ENCODE peak calls at places on chromosomes 1 and 21, in five cellular contexts. J is neural progenitor cell, F is BE2C, B is left lung, N is pancreas. C is an unnamed sample. For H3K4me1 and H3K36me3, the result is how much of the 10 kb centered on the place peaks cover.

GRCh38 chr1:147840909-147841308 is 61.7 kb upstream of the GJA8 start:
- DNase-seq in J (no peak), N (no peak), B (no peak), F (no peak), C (no peak)

GRCh38 chr21:37452222-37452621 is 85.6 kb downstream of the DYRK1A start:
- DNase-seq in B (no peak), F (no peak), N (no peak), J (no peak), C (no peak)

GRCh38 chr1:86515597-86515996 is 31.3 kb upstream of the CLCA4 start:
- DNase-seq in B (no peak), F (no peak), J (peak), N (no peak), C (no peak)

GRCh38 chr1:43272161-43272560 is 2.4 kb downstream of the TMEM125 start:
- DNase-seq in J (no peak), F (no peak), N (no peak), B (no peak), C (peak)

GRCh38 chr1:154698320-154699096 is 90.5 kb upstream of the ADAR start:
- DNase-seq in F (no peak), B (no peak), N (no peak), J (peak), C (no peak)

GRCh38 chr21:33212159-33212851 is 17.4 kb upstream of the IFNAR2 start:
- DNase-seq in F (no peak), J (no peak), N (no peak), B (no peak), C (no peak)

GRCh38 chr1:28887835-28888682 is 26.3 kb upstream of the EPB41 start:
- DNase-seq in F (peak), J (peak), B (peak), N (peak), C (peak)

GRCh38 chr1:67316180-67316902 is 8.7 kb downstream of the IL12RB2 start:
- DNase-seq in J (no peak), N (no peak), F (no peak), B (no peak), C (no peak)

GRCh38 chr1:43947890-43948437 is 1.2 kb downstream of the IPO13 start:
- DNase-seq in B (no peak), F (peak), N (no peak), J (no peak), C (no peak)

GRCh38 chr1:96238426-96238825 is 483.2 kb upstream of the PTBP2 start:
- DNase-seq in B (no peak), F (no peak), J (no peak), N (no peak), C (no peak)

GRCh38 chr1:156148236-156148635 is 5.1 kb upstream of the SEMA4A start:
- DNase-seq in F (no peak), N (no peak), B (no peak), J (no peak), C (no peak)

GRCh38 chr1:164320780-164321683 is 238.0 kb upstream of the PBX1 start:
- DNase-seq in N (peak), F (peak), B (no peak), J (peak), C (peak)

GRCh38 chr1:165152727-165153126 is 203.8 kb downstream of the LMX1A start:
- DNase-seq in B (no peak), J (peak), N (no peak), F (no peak), C (no peak)

GRCh38 chr1:15432327-15432726 is 5.9 kb upstream of the CTRC start:
- DNase-seq in N (peak), F (no peak), J (no peak), B (no peak), C (no peak)

GRCh38 chr1:54292015-54292739 is 92.2 kb downstream of the MRPL37 start:
- DNase-seq in N (no peak), B (no peak), F (no peak), J (no peak), C (no peak)

GRCh38 chr1:93488222-93488621 is 40.3 kb downstream of the FNBP1L start:
- DNase-seq in N (no peak), F (no peak), J (no peak), B (no peak), C (no peak)

GRCh38 chr1:206128192-206128591 is 11.0 kb upstream of the AVPR1B start:
- DNase-seq in J (no peak), B (no peak), F (no peak), N (no peak), C (no peak)

GRCh38 chr1:11929849-11930248 is 3.6 kb upstream of the KIAA2013 start:
- DNase-seq in B (peak), N (peak), F (peak), J (no peak), C (peak)

GRCh38 chr1:82775402-82776000 is 974.8 kb downstream of the ADGRL2 start:
- DNase-seq in F (peak), N (peak), B (no peak), J (peak), C (peak)

GRCh38 chr1:233252436-233252835 is 43.1 kb downstream of the PCNX2 start:
- DNase-seq in J (no peak), B (no peak), N (no peak), F (no peak), C (no peak)

GRCh38 chr1:203622486-203622885 is 4.1 kb upstream of the ATP2B4 start:
- DNase-seq in N (no peak), B (no peak), F (no peak), J (no peak), C (no peak)

GRCh38 chr21:43313939-43314405 is 113.0 kb downstream of the SIK1 start:
- DNase-seq in J (no peak), F (no peak), N (no peak), B (no peak), C (no peak)

GRCh38 chr1:113541108-113541507 is 150.8 kb downstream of the MAGI3 start:
- DNase-seq in F (no peak), B (no peak), N (no peak), J (no peak), C (no peak)

GRCh38 chr1:205668951-205669340 is 11.4 kb downstream of the SLC45A3 start:
- DNase-seq in J (peak), N (no peak), B (no peak), F (no peak), C (no peak)

GRCh38 chr1:177517556-177517955 is 346.8 kb downstream of the BRINP2 start:
- DNase-seq in F (no peak), J (no peak), B (no peak), N (no peak), C (no peak)

GRCh38 chr21:33393348-33393747 is 9.9 kb upstream of the IFNGR2 start:
- DNase-seq in J (no peak), F (no peak), B (no peak), N (no peak), C (no peak)

GRCh38 chr1:46524843-46525242 is 26.6 kb downstream of the KNCN start:
- DNase-seq in B (no peak), N (no peak), F (no peak), J (no peak), C (no peak)

GRCh38 chr21:42707207-42707830 is 53.9 kb downstream of the PDE9A start:
- DNase-seq in J (no peak), F (no peak), B (no peak), N (no peak), C (no peak)

GRCh38 chr1:42002220-42002619 is 83.5 kb upstream of the HIVEP3 start:
- DNase-seq in B (no peak), N (no peak), J (no peak), F (no peak), C (no peak)

GRCh38 chr1:152110365-152110859 is 4.8 kb downstream of the TCHH start:
- DNase-seq in B (peak), N (peak), J (peak), F (no peak), C (peak)

GRCh38 chr1:100147875-100148274 is 14.9 kb downstream of the TRMT13 start:
- DNase-seq in F (no peak), J (no peak), N (no peak), B (no peak), C (no peak)

GRCh38 chr1:8359617-8360481 is 41.9 kb downstream of the SLC45A1 start:
- DNase-seq in J (no peak), N (no peak), B (no peak), F (no peak), C (no peak)

GRCh38 chr1:40981702-40982448 is 2.4 kb downstream of the CTPS1 start:
- DNase-seq in N (no peak), F (no peak), J (peak), B (no peak), C (no peak)

GRCh38 chr1:48875736-48876135 is 99.0 kb upstream of the BEND5 start:
- DNase-seq in J (no peak), F (no peak), B (no peak), N (no peak), C (no peak)
- TF ChIP-seq CTCF in J (no peak), F (no peak), B (no peak), N (no peak), C (no peak)

GRCh38 chr1:245589827-245590421 is 435.1 kb downstream of the KIF26B start:
- DNase-seq in B (no peak), F (peak), J (no peak), N (no peak), C (no peak)
- H3K4me1 ChIP-seq in B (under half), F (half or more), J (under half), N (under half), C (under half)

DNA sequence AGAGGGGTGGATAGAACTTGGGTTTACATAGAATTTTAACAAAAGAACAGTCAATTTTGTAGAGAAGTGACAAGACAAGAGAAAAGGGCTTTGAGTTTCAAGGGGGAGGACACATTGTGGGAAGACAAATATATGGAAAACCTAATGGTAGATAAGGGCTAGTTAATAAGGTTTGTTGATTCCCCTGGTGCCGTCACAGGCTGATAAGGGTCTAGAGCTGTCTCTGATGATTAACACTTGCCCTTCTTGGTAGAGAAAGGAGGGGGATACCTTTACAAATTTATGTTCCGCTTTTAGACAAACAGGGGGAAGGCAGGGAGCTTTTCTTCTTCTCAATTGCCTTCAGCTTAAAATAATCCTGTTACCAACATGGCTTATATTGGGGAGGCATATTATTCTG is 124.3 kb downstream of the ETS2 start:
- DNase-seq in B (no peak), F (no peak), J (no peak), N (no peak), C (no peak)
- H3K36me3 ChIP-seq in B (under half), F (under half), J (under half), N (under half), C (under half)

GRCh38 chr1:212317916-212318315 is 32.7 kb downstream of the PPP2R5A start:
- DNase-seq in N (no peak), B (no peak), F (no peak), J (no peak), C (no peak)

GRCh38 chr1:212311836-212312497 is 26.8 kb downstream of the PPP2R5A start:
- DNase-seq in F (no peak), B (no peak), N (no peak), J (no peak), C (no peak)

GRCh38 chr1:212315184-212315583 is 30.0 kb downstream of the PPP2R5A start:
- DNase-seq in F (no peak), B (no peak), J (no peak), N (no peak), C (no peak)

GRCh38 chr1:212313616-212314015 is 28.4 kb downstream of the PPP2R5A start:
- DNase-seq in F (no peak), J (no peak), N (no peak), B (no peak), C (no peak)

GRCh38 chr1:212315907-212316306 is 30.7 kb downstream of the PPP2R5A start:
- DNase-seq in N (no peak), B (no peak), F (no peak), J (peak), C (no peak)
- TF ChIP-seq CTCF in N (no peak), B (no peak), F (peak), J (peak), C (no peak)

GRCh38 chr1:38718031-38718430 is 141.5 kb downstream of the RRAGC start:
- DNase-seq in F (no peak), J (no peak), N (no peak), B (no peak), C (no peak)
- H3K4me1 ChIP-seq in F (under half), J (under half), N (under half), B (under half), C (under half)

GRCh38 chr1:31306278-31306677 is 9.4 kb downstream of the ZCCHC17 start:
- DNase-seq in J (no peak), F (no peak), B (no peak), N (no peak), C (no peak)

GRCh38 chr1:31308036-31308435 is 11.2 kb downstream of the ZCCHC17 start:
- DNase-seq in F (no peak), N (no peak), J (no peak), B (no peak), C (no peak)

GRCh38 chr1:31315902-31316301 is 19.1 kb downstream of the ZCCHC17 start:
- DNase-seq in J (no peak), N (no peak), B (no peak), F (no peak), C (no peak)

GRCh38 chr1:31310131-31310530 is 13.3 kb downstream of the ZCCHC17 start:
- DNase-seq in J (no peak), N (no peak), B (no peak), F (no peak), C (no peak)
- H3K36me3 ChIP-seq in J (under half), N (under half), B (half or more), F (under half), C (under half)